ENCODE peak calls at places on chromosomes 1 and 21, in nine cellular contexts. B, K, U, F, R, M, L, W and J are unnamed samples.

GRCh38 chr1:45954401-45954847 is 151.0 kb downstream of the MAST2 start:
- DNase-seq in B (peak), K (peak), U (no peak), F (no peak), R (peak), M (peak), L (no peak), W (no peak), J (peak)

GRCh38 chr1:193569696-193570269 is 383.4 kb upstream of the B3GALT2 start:
- DNase-seq in B (peak), K (peak), U (no peak), F (peak), R (peak), M (peak), L (no peak), W (no peak), J (peak)

GRCh38 chr1:231338270-231339128 is at the start of gene SPRTN:
- DNase-seq in B (no peak), K (no peak), U (no peak), F (no peak), R (no peak), M (no peak), L (peak), W (no peak), J (peak)

GRCh38 chr1:3409737-3410434 is 44.6 kb upstream of the ARHGEF16 start:
- DNase-seq in B (peak), K (peak), U (no peak), F (no peak), R (peak), M (peak), L (no peak), W (peak), J (peak)

GRCh38 chr1:202240956-202241355 is 47.4 kb downstream of the LGR6 start:
- DNase-seq in B (no peak), K (no peak), U (peak), F (no peak), R (no peak), M (no peak), L (no peak), W (no peak), J (no peak)

GRCh38 chr21:41641821-41642368 is 125.0 kb downstream of the RIPK4 start:
- DNase-seq in B (peak), K (peak), U (no peak), F (no peak), R (peak), M (peak), L (peak), W (peak), J (peak)

GRCh38 chr1:197307551-197307950 is 39.5 kb downstream of the CRB1 start:
- DNase-seq in B (no peak), K (no peak), U (no peak), F (no peak), R (no peak), M (no peak), L (no peak), W (no peak), J (no peak)

GRCh38 chr1:222631611-222632208 is 13.8 kb downstream of the MIA3 start:
- DNase-seq in B (no peak), K (no peak), U (no peak), F (no peak), R (peak), M (peak), L (no peak), W (no peak), J (no peak)

GRCh38 chr1:234602334-234603220 is 7.4 kb downstream of the IRF2BP2 start:
- DNase-seq in B (peak), K (peak), U (no peak), F (no peak), R (peak), M (peak), L (peak), W (no peak), J (peak)

GRCh38 chr1:63269571-63269970 is 52.8 kb upstream of the FOXD3 start:
- DNase-seq in B (no peak), K (no peak), U (no peak), F (no peak), R (no peak), M (no peak), L (no peak), W (no peak), J (peak)

GRCh38 chr1:77220687-77221463 is 1.6 kb upstream of the PIGK start:
- DNase-seq in B (peak), K (peak), U (no peak), F (no peak), R (peak), M (peak), L (no peak), W (no peak), J (peak)

GRCh38 chr1:47996406-47997226 is 569 bp downstream of the TRABD2B start:
- DNase-seq in B (no peak), K (no peak), U (peak), F (no peak), R (no peak), M (no peak), L (no peak), W (no peak), J (no peak)

GRCh38 chr1:176897350-176898236 is 266.9 kb downstream of the ASTN1 start:
- DNase-seq in B (peak), K (peak), U (peak), F (no peak), R (peak), M (peak), L (peak), W (peak), J (peak)

GRCh38 chr1:159831696-159832225 is 5.1 kb downstream of the SLAMF8 start:
- DNase-seq in B (no peak), K (no peak), U (no peak), F (no peak), R (no peak), M (no peak), L (no peak), W (no peak), J (no peak)

GRCh38 chr1:209534496-209535250 is 48.8 kb upstream of the CAMK1G start:
- DNase-seq in B (no peak), K (no peak), U (no peak), F (no peak), R (no peak), M (no peak), L (no peak), W (no peak), J (no peak)

GRCh38 chr1:85307987-85308836 is 31.8 kb upstream of the BCL10 start:
- DNase-seq in B (peak), K (peak), U (peak), F (peak), R (peak), M (peak), L (peak), W (peak), J (peak)

GRCh38 chr1:54428838-54429513 is 22.8 kb upstream of the SSBP3 start:
- DNase-seq in B (peak), K (no peak), U (peak), F (no peak), R (no peak), M (peak), L (no peak), W (no peak), J (no peak)

GRCh38 chr1:226990133-226990716 is 50.1 kb downstream of the COQ8A start:
- DNase-seq in B (peak), K (no peak), U (no peak), F (peak), R (no peak), M (no peak), L (no peak), W (no peak), J (no peak)

GRCh38 chr1:165364432-165365133 is 8.1 kb upstream of the LMX1A start:
- DNase-seq in B (no peak), K (peak), U (no peak), F (no peak), R (no peak), M (no peak), L (no peak), W (no peak), J (peak)

GRCh38 chr1:23816932-23817331 is 8.3 kb downstream of the HMGCL start:
- DNase-seq in B (no peak), K (no peak), U (no peak), F (no peak), R (no peak), M (no peak), L (no peak), W (no peak), J (no peak)

GRCh38 chr1:155931332-155932038 is 2.7 kb downstream of the KHDC4 start:
- DNase-seq in B (no peak), K (no peak), U (no peak), F (no peak), R (peak), M (peak), L (no peak), W (no peak), J (peak)

GRCh38 chr21:38869196-38869595 is 63.5 kb downstream of the ETS2 start:
- DNase-seq in B (no peak), K (no peak), U (no peak), F (no peak), R (no peak), M (no peak), L (no peak), W (no peak), J (no peak)
- H3K4me3 ChIP-seq in B (no peak), K (no peak), U (no peak), F (no peak), R (no peak), M (no peak), L (no peak), W (no peak), J (no peak)

GRCh38 chr1:248847181-248847955 is 9.3 kb downstream of the ZNF672 start:
- DNase-seq in B (no peak), K (no peak), U (no peak), F (no peak), R (no peak), M (no peak), L (peak), W (no peak), J (no peak)
- H3K4me3 ChIP-seq in B (no peak), K (no peak), U (no peak), F (no peak), R (no peak), M (no peak), L (no peak), W (no peak), J (no peak)

DNA sequence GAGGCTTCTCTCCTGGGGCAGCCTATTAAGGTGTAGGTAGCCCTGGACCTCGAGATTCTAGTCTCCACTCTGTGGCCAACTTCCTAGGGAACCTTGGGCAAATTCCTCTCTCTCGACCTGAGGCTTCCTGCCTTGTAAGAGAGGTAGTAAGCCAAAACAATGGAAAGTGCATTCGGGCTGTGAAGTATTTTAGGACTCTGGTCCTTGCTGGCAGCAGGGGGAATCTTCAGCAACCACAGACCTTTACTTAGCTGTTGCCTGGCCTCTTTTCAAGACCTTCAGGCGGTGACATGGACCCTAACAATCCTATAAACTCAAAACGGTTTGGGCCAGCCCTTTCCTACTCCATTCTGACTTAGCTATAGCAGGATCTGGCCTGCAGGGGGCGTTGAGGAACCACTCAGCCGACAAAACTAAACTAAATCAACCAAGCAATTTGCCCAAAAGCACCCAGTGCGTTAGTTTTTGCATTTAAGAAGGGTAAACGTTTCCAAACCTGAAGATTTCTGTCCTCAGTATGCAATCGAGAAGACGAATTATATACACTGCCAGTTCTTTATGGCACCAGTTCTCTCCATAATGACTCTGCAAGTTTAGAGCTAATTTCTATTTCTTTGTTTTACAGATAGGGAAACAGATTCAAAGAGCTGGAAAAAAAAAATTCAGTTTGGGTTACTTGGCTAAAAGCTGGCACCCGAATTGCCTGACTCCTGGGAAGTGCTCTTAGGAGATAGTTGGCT is 10.9 kb upstream of the SESN2 start:
- DNase-seq in B (peak), K (peak), U (peak), F (peak), R (peak), M (peak), L (peak), W (peak), J (peak)
- H3K4me3 ChIP-seq in B (no peak), K (no peak), U (peak), F (peak), R (no peak), M (peak), L (no peak), W (no peak), J (no peak)

DNA sequence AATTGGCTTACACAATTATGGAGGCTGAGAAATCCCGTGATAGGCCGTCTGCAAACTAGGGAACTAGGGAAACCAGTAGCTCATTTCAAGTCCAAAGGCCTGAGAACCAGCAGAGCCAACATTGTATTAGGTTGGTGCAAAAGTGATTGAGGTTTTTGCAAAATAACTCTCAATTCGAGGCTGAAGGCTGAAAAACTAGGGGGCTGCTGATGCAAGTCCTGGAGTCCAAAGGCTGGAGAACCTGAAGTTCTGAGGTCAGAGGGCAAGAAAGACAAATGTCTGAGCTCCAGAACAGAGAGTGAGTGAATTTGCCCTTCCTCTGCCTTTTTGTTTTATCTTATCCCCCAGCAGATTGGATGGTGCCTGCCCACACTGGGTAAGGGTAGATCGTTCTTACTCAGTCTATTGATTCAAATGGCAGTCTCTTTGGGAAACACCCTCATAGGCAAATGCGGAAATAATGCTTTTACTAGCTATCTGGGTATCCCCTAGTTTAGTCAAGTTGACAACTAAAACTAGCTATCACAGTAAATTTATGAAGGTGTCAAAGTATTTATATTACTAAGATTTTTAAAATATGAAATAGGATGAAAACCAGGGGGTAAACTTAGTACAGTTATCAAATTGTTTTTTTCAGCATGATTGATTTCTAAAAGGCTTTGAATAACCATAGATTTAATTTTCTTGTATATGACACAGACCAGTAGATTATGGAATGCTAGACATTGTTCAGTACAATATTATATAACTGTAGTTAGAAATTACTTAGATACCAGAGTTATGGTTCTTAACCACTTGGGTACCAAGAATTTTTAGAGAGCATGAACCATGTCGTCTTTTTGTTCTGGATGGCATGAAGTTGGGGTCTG is 15.4 kb downstream of the RABGAP1L start:
- DNase-seq in B (no peak), K (no peak), U (no peak), F (no peak), R (no peak), M (no peak), L (no peak), W (no peak), J (no peak)
- H3K4me3 ChIP-seq in B (no peak), K (no peak), U (no peak), F (no peak), R (no peak), M (no peak), L (no peak), W (no peak), J (no peak)

DNA sequence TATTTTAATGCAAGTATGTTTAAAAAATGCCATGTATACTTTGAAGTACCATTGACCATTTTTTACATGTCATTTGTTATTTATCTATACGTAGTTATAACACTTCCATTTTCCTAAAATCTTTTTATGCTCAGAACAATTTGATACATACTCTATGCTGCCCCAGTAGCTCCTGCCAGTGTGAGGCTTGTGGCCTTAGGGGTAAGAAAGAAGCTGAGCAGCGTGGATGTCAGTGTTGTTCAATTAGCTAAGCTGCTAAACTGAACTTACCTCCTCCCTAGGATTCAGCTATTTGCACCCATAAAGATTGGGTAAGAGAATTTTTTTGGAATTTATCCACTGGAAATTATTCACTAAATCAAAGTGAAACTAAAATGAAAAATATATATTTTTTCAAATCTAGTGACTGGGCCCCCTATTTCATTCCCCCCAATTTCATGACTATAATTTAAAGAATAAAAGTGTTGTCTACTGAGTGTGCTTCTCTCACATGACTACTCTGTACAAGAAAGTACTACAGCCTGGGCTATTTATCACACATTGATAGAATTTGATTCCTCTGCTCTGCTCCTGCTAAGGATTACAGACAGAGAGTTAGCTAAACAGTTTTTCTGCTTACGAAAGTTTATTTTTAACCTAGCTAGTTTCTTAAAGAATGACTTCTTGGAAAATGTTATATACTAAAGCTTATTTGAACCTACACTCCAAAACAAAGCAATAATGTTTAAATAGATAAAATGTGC is 1030.3 kb upstream of the ADGRL4 start:
- DNase-seq in B (peak), K (no peak), U (no peak), F (no peak), R (no peak), M (no peak), L (no peak), W (no peak), J (no peak)
- H3K4me3 ChIP-seq in B (no peak), K (no peak), U (no peak), F (no peak), R (no peak), M (no peak), L (no peak), W (no peak), J (no peak)

DNA sequence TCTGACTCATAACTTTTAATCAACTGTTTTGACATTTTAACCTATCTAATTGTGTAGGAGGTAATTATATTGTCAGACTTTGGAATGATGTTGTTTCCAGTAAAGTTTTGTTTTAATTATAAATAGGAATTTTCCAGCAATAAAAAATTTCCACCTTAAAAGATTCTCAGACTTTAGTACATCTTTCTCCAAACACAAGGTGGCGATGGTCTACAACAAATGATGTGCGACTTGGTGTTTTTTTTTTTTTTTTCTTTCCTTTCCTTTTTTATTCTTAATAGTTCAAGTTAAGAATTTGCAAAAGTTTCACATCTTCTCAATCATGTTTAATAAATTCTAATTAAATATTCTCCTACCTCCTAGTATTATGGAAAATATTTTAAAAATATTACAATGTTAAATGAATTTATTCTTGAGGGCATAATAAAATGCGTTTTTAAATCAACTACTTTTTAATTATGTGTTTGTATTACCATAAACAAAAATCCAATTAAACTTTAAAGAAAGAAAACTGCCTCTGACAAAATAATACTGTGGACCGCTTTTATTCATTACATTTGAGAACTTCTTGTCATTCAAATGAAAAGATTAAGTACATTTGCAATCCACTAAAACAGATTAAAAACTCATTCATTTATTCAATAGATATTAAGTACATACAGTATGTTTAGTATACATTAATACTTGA is 4.4 kb upstream of the ADAMTS1 start:
- DNase-seq in B (peak), K (no peak), U (no peak), F (no peak), R (peak), M (peak), L (no peak), W (no peak), J (peak)
- H3K4me3 ChIP-seq in B (no peak), K (no peak), U (no peak), F (no peak), R (no peak), M (no peak), L (no peak), W (peak), J (no peak)

DNA sequence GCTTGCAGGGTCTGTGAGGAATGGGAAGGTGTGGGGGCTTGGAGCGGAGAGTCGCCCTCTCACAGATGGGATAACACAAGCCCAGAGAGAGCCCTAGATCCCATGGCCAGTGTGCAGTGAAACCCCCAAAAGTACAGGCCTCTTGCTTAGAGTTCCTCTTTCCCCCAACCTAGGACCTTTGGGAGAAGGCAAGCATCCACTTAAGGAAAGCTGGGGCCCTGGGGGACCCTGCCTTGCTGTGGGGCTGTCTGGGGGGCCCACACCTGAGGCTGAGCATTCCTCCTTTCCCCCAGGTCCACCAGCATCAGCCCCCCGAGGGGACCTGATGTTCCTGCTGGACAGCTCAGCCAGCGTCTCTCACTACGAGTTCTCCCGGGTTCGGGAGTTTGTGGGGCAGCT is 1.1 kb downstream of the VWA1 start:
- DNase-seq in B (no peak), K (no peak), U (no peak), F (no peak), R (no peak), M (no peak), L (no peak), W (no peak), J (no peak)
- H3K4me3 ChIP-seq in B (no peak), K (no peak), U (peak), F (no peak), R (no peak), M (peak), L (no peak), W (peak), J (no peak)